ENCODE peak calls at places on chromosomes 4 and X, in five cellular contexts. H is endothelial cell, Y is neural crest cell, A is tibial nerve, Q is MM.1S. V is an unnamed sample.

GRCh38 chrX:9324676-9325075 is 140.2 kb upstream of the TBL1X start:
- DNase-seq in Q (no peak), Y (no peak), A (no peak), H (no peak), V (peak)

GRCh38 chr4:10761903-10762302 is 77.3 kb upstream of the CLNK start:
- DNase-seq in Q (no peak), A (no peak), H (no peak), Y (no peak), V (no peak)

GRCh38 chrX:25144043-25144940 is 128.5 kb upstream of the ARX start:
- DNase-seq in H (peak), Y (peak), Q (peak), A (peak), V (peak)

GRCh38 chr4:147370473-147370872 is 110.4 kb upstream of the EDNRA start:
- DNase-seq in H (no peak), Q (no peak), Y (no peak), A (no peak), V (peak)

GRCh38 chrX:149286940-149287349 is 218.2 kb downstream of the IDS start:
- DNase-seq in Q (peak), Y (peak), A (peak), H (peak), V (peak)

GRCh38 chr4:24846716-24847115 is 51.3 kb downstream of the SOD3 start:
- DNase-seq in Q (no peak), Y (no peak), H (no peak), A (no peak), V (no peak)

GRCh38 chrX:40945366-40945713 is 139.9 kb upstream of the USP9X start:
- DNase-seq in A (peak), Y (no peak), Q (no peak), H (no peak), V (peak)

GRCh38 chr4:2867758-2868491 is 24.3 kb downstream of the ADD1 start:
- DNase-seq in H (no peak), Q (no peak), A (no peak), Y (no peak), V (no peak)

GRCh38 chr4:154739111-154739510 is 4.7 kb upstream of the LRAT start:
- DNase-seq in Q (no peak), A (no peak), Y (no peak), H (no peak), V (no peak)

GRCh38 chr4:177228599-177228998 is 81.1 kb upstream of the NEIL3 start:
- DNase-seq in Q (no peak), Y (no peak), H (peak), A (no peak), V (no peak)

GRCh38 chrX:81308086-81308852 is 106.4 kb downstream of the SH3BGRL start:
- DNase-seq in Q (no peak), Y (no peak), A (no peak), H (no peak), V (no peak)

GRCh38 chr4:111666826-111667360 is 478.4 kb upstream of the FAM241A start:
- DNase-seq in A (no peak), Q (no peak), Y (no peak), H (no peak), V (no peak)

GRCh38 chr4:101785476-101785875 is 5.1 kb upstream of the BANK1 start:
- DNase-seq in Y (no peak), Q (no peak), A (no peak), H (no peak), V (no peak)

GRCh38 chr4:83643036-83643435 is 107.1 kb downstream of the GPAT3 start:
- DNase-seq in Q (no peak), Y (no peak), A (no peak), H (no peak), V (no peak)

GRCh38 chr4:8728536-8729407 is 136.2 kb downstream of the CPZ start:
- DNase-seq in A (no peak), H (no peak), Q (no peak), Y (no peak), V (no peak)

DNA sequence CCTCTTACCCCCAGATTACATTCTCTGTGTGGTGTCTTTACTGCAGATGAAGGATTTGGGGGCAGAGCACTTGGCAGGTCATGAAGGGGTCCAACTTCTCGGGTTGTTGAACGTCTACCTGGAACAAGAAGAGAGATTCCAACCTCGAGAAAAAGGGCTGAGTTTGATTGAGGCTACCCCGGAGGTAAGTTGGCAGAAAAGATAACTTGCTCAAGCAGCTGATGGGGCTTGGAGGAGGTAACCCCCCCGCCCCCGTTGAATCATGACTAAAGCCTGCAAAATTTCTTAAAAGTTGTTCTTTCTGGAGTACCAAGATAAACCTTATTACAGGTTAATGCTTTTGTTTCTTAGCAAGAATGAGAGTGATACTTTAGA is 1.5 kb downstream of the CCNG2 start:
- DNase-seq in Q (no peak), H (no peak), A (peak), Y (no peak), V (peak)
- TF ChIP-seq CTCF in Q (no peak), H (no peak), A (no peak), Y (no peak), V (no peak)

GRCh38 chrX:57083143-57083542 is 38.2 kb downstream of the SPIN2B start:
- DNase-seq in Y (no peak), H (no peak), A (no peak), Q (no peak), V (no peak)
- TF ChIP-seq CTCF in Y (no peak), H (no peak), A (no peak), Q (no peak), V (no peak)

DNA sequence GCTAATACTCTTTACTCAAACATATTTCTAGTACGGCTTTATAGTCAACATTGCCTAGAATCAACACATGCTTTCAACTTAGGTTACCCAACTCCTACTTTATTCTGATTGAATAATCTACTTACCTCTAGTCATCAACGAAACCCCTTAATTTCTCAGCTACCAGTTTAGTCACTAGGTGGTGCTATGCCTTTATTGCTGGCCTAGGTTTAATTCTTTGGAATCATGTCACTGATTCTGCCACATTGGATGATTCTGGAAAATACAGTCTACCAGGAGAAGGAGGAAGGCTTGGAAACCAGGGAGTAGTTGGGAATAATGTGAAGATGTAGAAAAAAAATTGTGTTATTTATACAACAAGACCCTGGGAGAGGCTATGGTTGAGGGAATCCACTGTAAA is 167.7 kb downstream of the DCAF12L2 start:
- DNase-seq in H (peak), Y (no peak), A (no peak), Q (peak), V (peak)
- TF ChIP-seq CTCF in H (peak), Y (peak), A (no peak), Q (peak), V (peak)

GRCh38 chrX:139967300-139967699 is 2.0 kb upstream of the CXorf66 start:
- DNase-seq in Y (no peak), Q (no peak), H (no peak), A (no peak), V (peak)
- TF ChIP-seq CTCF in Y (peak), Q (no peak), H (peak), A (no peak), V (no peak)

DNA sequence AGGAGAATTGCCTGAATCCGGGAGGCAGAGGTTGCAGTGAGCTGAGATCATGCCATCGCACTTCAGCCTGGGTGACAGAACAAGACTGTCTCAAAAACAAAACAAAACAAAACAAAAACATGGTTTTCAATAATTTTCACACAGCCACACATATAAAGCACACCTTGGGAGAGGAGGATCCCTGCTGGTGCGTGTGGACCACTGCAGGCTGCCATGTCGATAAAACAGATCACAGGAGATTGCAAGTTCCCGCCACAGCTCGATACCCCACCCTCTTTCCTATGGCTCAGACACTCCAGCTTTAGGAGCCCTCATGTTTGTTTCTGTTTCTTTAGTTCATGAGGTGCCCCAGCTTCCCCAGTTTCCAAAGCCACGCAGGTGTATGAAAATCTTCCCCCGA is 31.3 kb upstream of the CLDN24 start:
- DNase-seq in A (no peak), Q (no peak), H (no peak), Y (no peak), V (no peak)
- TF ChIP-seq CTCF in A (no peak), Q (no peak), H (no peak), Y (no peak), V (no peak)